ENCODE peak calls at places on chromosomes 3 and 15, in four cellular contexts. One of them, this sample, is unnamed.
A peak's percentile ranks its signal among the peaks of the same experiment; 100 is the strongest.

GRCh38 chr15:71261418-71261817 is 146.1 kb downstream of the THSD4 start:
- DNase-seq in A549: no peak
- DNase-seq in HepG2: no peak
- DNase-seq in H1: no peak
- DNase-seq in this sample: no peak

GRCh38 chr3:101567528-101568317 is 6.1 kb downstream of the TRMT10C start:
- DNase-seq in A549: no peak
- DNase-seq in HepG2: no peak
- DNase-seq in H1: no peak
- DNase-seq in this sample: peak; percentile 23

GRCh38 chr15:68615301-68615700 is 36.5 kb downstream of the CORO2B start:
- DNase-seq in A549: no peak
- DNase-seq in HepG2: no peak
- DNase-seq in H1: no peak
- DNase-seq in this sample: no peak

GRCh38 chr3:104578558-104578957 is 788.2 kb upstream of the ALCAM start:
- DNase-seq in A549: no peak
- DNase-seq in HepG2: no peak
- DNase-seq in H1: no peak
- DNase-seq in this sample: no peak

GRCh38 chr3:139585820-139586219 is 46.3 kb upstream of the RBP1 start:
- DNase-seq in A549: no peak
- DNase-seq in HepG2: no peak
- DNase-seq in H1: no peak
- DNase-seq in this sample: no peak

GRCh38 chr3:29392625-29393388 is 111.9 kb downstream of the RBMS3 start:
- DNase-seq in A549: no peak
- DNase-seq in HepG2: no peak
- DNase-seq in H1: no peak
- DNase-seq in this sample: no peak

GRCh38 chr3:136544532-136544931 is 207.6 kb downstream of the STAG1 start:
- DNase-seq in A549: no peak
- DNase-seq in HepG2: no peak
- DNase-seq in H1: no peak
- DNase-seq in this sample: no peak

GRCh38 chr3:177256991-177257390 is 59.7 kb upstream of the TBL1XR1 start:
- DNase-seq in A549: no peak
- DNase-seq in HepG2: no peak
- DNase-seq in H1: no peak
- DNase-seq in this sample: no peak

GRCh38 chr15:81302605-81303204 is 21.2 kb downstream of the STARD5 start:
- DNase-seq in A549: no peak
- DNase-seq in HepG2: no peak
- DNase-seq in H1: no peak
- DNase-seq in this sample: no peak

GRCh38 chr15:38611228-38611627 is 46.6 kb upstream of the RASGRP1 start:
- DNase-seq in A549: no peak
- DNase-seq in HepG2: no peak
- DNase-seq in H1: no peak
- DNase-seq in this sample: no peak

GRCh38 chr3:50490438-50490970 is 12.9 kb downstream of the CACNA2D2 start:
- DNase-seq in A549: no peak
- DNase-seq in HepG2: no peak
- DNase-seq in H1: no peak
- DNase-seq in this sample: no peak

GRCh38 chr3:128274837-128275236 is 121.6 kb downstream of the EEFSEC start:
- DNase-seq in A549: no peak
- DNase-seq in HepG2: no peak
- DNase-seq in H1: peak; percentile 41
- DNase-seq in this sample: no peak

DNA sequence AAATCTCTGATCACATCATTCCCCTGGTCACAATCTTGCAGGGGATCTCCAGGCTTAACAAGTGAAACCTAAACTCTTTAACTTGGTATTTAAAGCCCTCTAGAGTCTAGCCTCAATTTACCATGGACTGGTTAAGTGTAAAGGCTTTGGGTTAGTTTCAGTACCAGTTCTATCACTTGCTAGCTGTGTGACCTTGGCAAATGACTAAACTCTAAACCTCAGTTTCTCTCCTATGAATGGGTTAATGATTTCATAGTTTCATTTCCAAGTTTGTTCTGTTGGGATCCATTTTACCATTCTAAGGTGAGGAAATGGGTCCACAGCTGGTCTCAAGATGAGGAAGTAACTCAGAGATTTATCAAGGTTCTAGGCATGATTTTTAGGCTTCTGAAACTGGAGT is 38.8 kb upstream of the TIMP4 start:
- DNase-seq in A549: no peak
- DNase-seq in HepG2: no peak
- DNase-seq in H1: no peak
- DNase-seq in this sample: no peak
- TF ChIP-seq RNF2 in A549: no peak
- TF ChIP-seq RNF2 in HepG2: no peak
- TF ChIP-seq RNF2 in H1: no peak
- TF ChIP-seq RNF2 in this sample: no peak

DNA sequence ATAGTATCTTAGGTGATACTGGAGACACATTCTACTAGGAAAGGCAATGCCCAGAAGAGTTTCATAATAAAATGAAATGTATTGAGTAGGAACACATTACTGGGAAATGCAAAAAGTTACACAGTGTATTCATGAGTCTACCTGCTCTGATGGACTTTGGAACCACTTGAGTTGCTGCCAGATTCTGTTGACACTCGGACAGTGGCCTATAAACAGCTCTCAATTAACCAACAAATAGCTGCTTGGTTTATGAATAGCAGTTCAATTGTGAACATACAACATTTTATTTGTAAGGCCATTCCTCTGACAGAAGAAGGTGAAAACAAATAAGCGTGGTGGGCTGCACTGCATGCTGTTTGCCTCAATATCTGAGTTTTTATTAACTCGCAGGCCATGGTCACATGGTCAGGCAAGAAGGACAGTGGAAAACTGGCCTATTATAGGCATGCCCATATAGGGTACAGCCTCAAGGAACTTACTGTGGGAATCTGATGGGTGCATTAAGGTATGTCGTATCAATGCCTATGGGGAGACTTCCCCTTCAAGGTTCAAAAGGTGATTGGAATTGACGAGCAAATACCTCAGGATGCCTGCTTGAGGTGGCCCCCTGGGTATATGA is 66.2 kb downstream of the C3orf80 start:
- DNase-seq in A549: no peak
- DNase-seq in HepG2: peak; percentile 83
- DNase-seq in H1: no peak
- DNase-seq in this sample: no peak
- TF ChIP-seq RNF2 in A549: no peak
- TF ChIP-seq RNF2 in HepG2: no peak
- TF ChIP-seq RNF2 in H1: no peak
- TF ChIP-seq RNF2 in this sample: no peak

GRCh38 chr3:108590443-108590842 is 921 bp downstream of the DZIP3 start:
- DNase-seq in A549: no peak
- DNase-seq in HepG2: peak; percentile 1
- DNase-seq in H1: no peak
- DNase-seq in this sample: no peak
- TF ChIP-seq RNF2 in A549: no peak
- TF ChIP-seq RNF2 in HepG2: no peak
- TF ChIP-seq RNF2 in H1: no peak
- TF ChIP-seq RNF2 in this sample: no peak

GRCh38 chr15:90598679-90599078 is 69.0 kb downstream of the CRTC3 start:
- DNase-seq in A549: no peak
- DNase-seq in HepG2: no peak
- DNase-seq in H1: no peak
- DNase-seq in this sample: no peak

GRCh38 chr15:90598053-90598577 is 68.4 kb downstream of the CRTC3 start:
- DNase-seq in A549: no peak
- DNase-seq in HepG2: peak; percentile 40
- DNase-seq in H1: no peak
- DNase-seq in this sample: peak; percentile 74

GRCh38 chr15:90595760-90596155 is 66.0 kb downstream of the CRTC3 start:
- DNase-seq in A549: no peak
- DNase-seq in HepG2: no peak
- DNase-seq in H1: no peak
- DNase-seq in this sample: no peak

GRCh38 chr15:90597477-90598052 is 67.8 kb downstream of the CRTC3 start:
- DNase-seq in A549: no peak
- DNase-seq in HepG2: no peak
- DNase-seq in H1: no peak
- DNase-seq in this sample: no peak

GRCh38 chr15:90596943-90597342 is 67.2 kb downstream of the CRTC3 start:
- DNase-seq in A549: no peak
- DNase-seq in HepG2: no peak
- DNase-seq in H1: no peak
- DNase-seq in this sample: no peak
- TF ChIP-seq RNF2 in A549: no peak
- TF ChIP-seq RNF2 in HepG2: no peak
- TF ChIP-seq RNF2 in H1: no peak
- TF ChIP-seq RNF2 in this sample: no peak

GRCh38 chr3:80612366-80612765 is 844.6 kb upstream of the ROBO1 start:
- DNase-seq in A549: no peak
- DNase-seq in HepG2: peak; percentile 60
- DNase-seq in H1: no peak
- DNase-seq in this sample: no peak
- TF ChIP-seq RNF2 in A549: no peak
- TF ChIP-seq RNF2 in HepG2: no peak
- TF ChIP-seq RNF2 in H1: no peak
- TF ChIP-seq RNF2 in this sample: no peak

GRCh38 chr3:120244834-120245225 is 40.2 kb downstream of the GPR156 start:
- DNase-seq in A549: no peak
- DNase-seq in HepG2: no peak
- DNase-seq in H1: no peak
- DNase-seq in this sample: no peak
- TF ChIP-seq RNF2 in A549: no peak
- TF ChIP-seq RNF2 in HepG2: no peak
- TF ChIP-seq RNF2 in H1: no peak
- TF ChIP-seq RNF2 in this sample: no peak

GRCh38 chr15:58962662-58963565 is 24.5 kb upstream of the RNF111 start:
- DNase-seq in A549: no peak
- DNase-seq in HepG2: no peak
- DNase-seq in H1: no peak
- DNase-seq in this sample: no peak
- TF ChIP-seq RNF2 in A549: no peak
- TF ChIP-seq RNF2 in HepG2: no peak
- TF ChIP-seq RNF2 in H1: no peak
- TF ChIP-seq RNF2 in this sample: no peak

GRCh38 chr15:31389576-31389975 is 62.9 kb downstream of the KLF13 start:
- DNase-seq in A549: no peak
- DNase-seq in HepG2: no peak
- DNase-seq in H1: peak; percentile 26
- DNase-seq in this sample: no peak

GRCh38 chr15:31391687-31392671 is 65.3 kb downstream of the KLF13 start:
- DNase-seq in A549: peak; percentile 78
- DNase-seq in HepG2: no peak
- DNase-seq in H1: peak; percentile 87
- DNase-seq in this sample: peak; percentile 89

GRCh38 chr15:31390777-31391486 is 64.3 kb downstream of the KLF13 start:
- DNase-seq in A549: no peak
- DNase-seq in HepG2: no peak
- DNase-seq in H1: no peak
- DNase-seq in this sample: no peak

GRCh38 chr15:31387483-31388118 is 61.0 kb downstream of the KLF13 start:
- DNase-seq in A549: no peak
- DNase-seq in HepG2: no peak
- DNase-seq in H1: no peak
- DNase-seq in this sample: no peak

GRCh38 chr15:31390029-31390428 is 63.4 kb downstream of the KLF13 start:
- DNase-seq in A549: no peak
- DNase-seq in HepG2: no peak
- DNase-seq in H1: no peak
- DNase-seq in this sample: peak; percentile 3
- TF ChIP-seq RNF2 in A549: no peak
- TF ChIP-seq RNF2 in HepG2: no peak
- TF ChIP-seq RNF2 in H1: no peak
- TF ChIP-seq RNF2 in this sample: no peak

GRCh38 chr15:41546846-41547786 is 3.1 kb upstream of the RPAP1 start:
- DNase-seq in A549: no peak
- DNase-seq in HepG2: no peak
- DNase-seq in H1: no peak
- DNase-seq in this sample: peak; percentile 22
- TF ChIP-seq RNF2 in A549: no peak
- TF ChIP-seq RNF2 in HepG2: no peak
- TF ChIP-seq RNF2 in H1: no peak
- TF ChIP-seq RNF2 in this sample: no peak

This sample was measured in K562.